ENCODE peak calls at places on chromosomes 1 and 21, in six cellular contexts. S is skeletal muscle cell; B is HCT116; H is kidney; M is CD8-positive, alpha-beta T cell; A is lower leg skin. L is an unnamed sample.
A peak's percentile ranks its signal among the peaks of the same experiment; 100 is the strongest.

GRCh38 chr1:43582162-43582566 is 51.5 kb downstream of the PTPRF start:
- DNase-seq in H (peak; percentile 90), M (no peak), A (peak; percentile 83), B (peak; percentile 93), S (peak; percentile 78), L (peak; percentile 74)

GRCh38 chr1:245241506-245242130 is 86.8 kb downstream of the KIF26B start:
- DNase-seq in B (no peak), S (no peak), A (no peak), M (no peak), H (no peak), L (no peak)

GRCh38 chr1:35047188-35047858 is 15.6 kb upstream of the ZMYM6 start:
- DNase-seq in S (peak; percentile 77), B (no peak), H (no peak), A (no peak), M (no peak), L (peak; percentile 98)

GRCh38 chr1:154859786-154860153 is 10.3 kb downstream of the KCNN3 start:
- DNase-seq in M (no peak), B (no peak), S (no peak), H (no peak), A (no peak), L (no peak)

GRCh38 chr1:182054698-182055326 is 6.7 kb downstream of the ZNF648 start:
- DNase-seq in H (no peak), B (peak; percentile 26), M (peak; percentile 44), A (peak; percentile 45), S (no peak), L (no peak)

GRCh38 chr21:45432575-45433255 is 27.8 kb downstream of the COL18A1 start:
- DNase-seq in B (no peak), S (no peak), A (no peak), M (no peak), H (peak; percentile 83), L (no peak)

GRCh38 chr1:235107368-235108184 is 21.1 kb downstream of the TOMM20 start:
- DNase-seq in S (no peak), M (no peak), A (no peak), B (no peak), H (no peak), L (no peak)

GRCh38 chr1:229993060-229993459 is 74.0 kb upstream of the GALNT2 start:
- DNase-seq in B (no peak), A (no peak), S (no peak), M (no peak), H (no peak), L (no peak)

GRCh38 chr1:208047476-208047934 is 136.6 kb upstream of the CD34 start:
- DNase-seq in B (no peak), H (peak; percentile 91), A (peak; percentile 88), S (peak; percentile 96), M (no peak), L (no peak)

GRCh38 chr1:13605159-13605558 is 21.5 kb downstream of the PDPN start:
- DNase-seq in M (no peak), S (no peak), H (no peak), A (peak; percentile 76), B (no peak), L (peak; percentile 86)

GRCh38 chr1:208267896-208268295 is 23.7 kb upstream of the PLXNA2 start:
- DNase-seq in B (no peak), A (no peak), S (no peak), H (no peak), M (no peak), L (no peak)

GRCh38 chr1:204909109-204909508 is 38.4 kb downstream of the NFASC start:
- DNase-seq in M (no peak), A (no peak), H (no peak), B (no peak), S (peak; percentile 14), L (no peak)

GRCh38 chr1:231827337-231828105 is 200.9 kb downstream of the DISC1 start:
- DNase-seq in M (no peak), A (no peak), B (no peak), H (no peak), S (peak; percentile 60), L (peak; percentile 93)

GRCh38 chr1:244171241-244171985 is 120.3 kb downstream of the ZBTB18 start:
- DNase-seq in S (no peak), B (no peak), A (no peak), M (no peak), H (no peak), L (no peak)

GRCh38 chr21:36454079-36454478 is 25.8 kb downstream of the CLDN14 start:
- DNase-seq in H (peak; percentile 90), S (no peak), M (no peak), B (no peak), A (no peak), L (no peak)

GRCh38 chr1:77413541-77414335 is 131.9 kb downstream of the AK5 start:
- DNase-seq in B (no peak), H (no peak), S (no peak), A (no peak), M (no peak), L (no peak)

GRCh38 chr1:211829343-211830054 is 1.1 kb downstream of the LPGAT1 start:
- DNase-seq in M (no peak), A (no peak), S (no peak), H (no peak), B (no peak), L (no peak)

GRCh38 chr1:214658175-214658574 is 55.2 kb downstream of the CENPF start:
- DNase-seq in S (no peak), H (no peak), B (no peak), M (no peak), A (no peak), L (no peak)

GRCh38 chr1:232316864-232317263 is 313.1 kb downstream of the SIPA1L2 start:
- DNase-seq in M (no peak), S (no peak), H (no peak), B (no peak), A (no peak), L (peak; percentile 28)

GRCh38 chr1:193417420-193417819 is 231.0 kb upstream of the B3GALT2 start:
- DNase-seq in H (no peak), S (no peak), A (no peak), M (peak; percentile 9), B (no peak), L (no peak)

GRCh38 chr1:218339267-218339831 is 5.8 kb upstream of the TGFB2 start:
- DNase-seq in M (no peak), A (no peak), H (no peak), S (no peak), B (no peak), L (no peak)

GRCh38 chr21:45074818-45075605 is 632 bp downstream of the ADARB1 start:
- DNase-seq in H (peak; percentile 86), A (no peak), M (peak; percentile 9), B (no peak), S (no peak), L (no peak)

GRCh38 chr1:243731301-243731891 is 118.6 kb downstream of the AKT3 start:
- DNase-seq in H (no peak), B (no peak), A (peak; percentile 35), M (no peak), S (peak; percentile 68), L (no peak)

GRCh38 chr21:26097475-26097874 is 73.1 kb downstream of the APP start:
- DNase-seq in A (no peak), S (no peak), B (no peak), M (no peak), H (no peak), L (no peak)

GRCh38 chr1:49163041-49163440 is 386.4 kb upstream of the BEND5 start:
- DNase-seq in S (peak; percentile 27), H (no peak), B (no peak), M (no peak), A (no peak), L (peak; percentile 25)

GRCh38 chr1:184101571-184101970 is 50.0 kb downstream of the TSEN15 start:
- DNase-seq in M (no peak), S (no peak), B (no peak), A (no peak), H (no peak), L (no peak)

GRCh38 chr1:186783193-186783592 is 45.6 kb upstream of the PLA2G4A start:
- DNase-seq in M (no peak), B (no peak), A (no peak), H (no peak), S (no peak), L (no peak)

GRCh38 chr1:1783320-1783719 is 5.0 kb upstream of the NADK start:
- DNase-seq in H (peak; percentile 70), S (no peak), B (no peak), M (no peak), A (no peak), L (no peak)

GRCh38 chr21:24375201-24375600 is 1232.1 kb downstream of the MRPL39 start:
- DNase-seq in S (no peak), H (no peak), M (no peak), B (no peak), A (no peak), L (no peak)

GRCh38 chr1:195908121-195908520 is 700.1 kb downstream of the KCNT2 start:
- DNase-seq in M (no peak), B (no peak), A (no peak), S (peak; percentile 25), H (no peak), L (no peak)

GRCh38 chr1:8567146-8567545 is 249.2 kb downstream of the SLC45A1 start:
- DNase-seq in M (no peak), H (no peak), S (no peak), B (no peak), A (no peak), L (no peak)

GRCh38 chr1:231357831-231358354 is 19.8 kb downstream of the SPRTN start:
- DNase-seq in H (no peak), A (peak; percentile 46), M (no peak), S (peak; percentile 54), B (peak; percentile 48), L (peak; percentile 34)

GRCh38 chr1:109493805-109494539 is at the start of gene CYB561D1:
- DNase-seq in H (peak; percentile 95), M (peak; percentile 84), S (peak; percentile 49), B (peak; percentile 53), A (peak; percentile 78), L (peak; percentile 37)

GRCh38 chr1:204456826-204457361 is 37.7 kb downstream of the PIK3C2B start:
- DNase-seq in B (no peak), M (no peak), A (no peak), H (no peak), S (peak; percentile 80), L (no peak)

GRCh38 chr1:48093147-48093546 is 96.0 kb upstream of the TRABD2B start:
- DNase-seq in A (no peak), B (no peak), S (no peak), M (no peak), H (no peak), L (no peak)

GRCh38 chr1:233140519-233140918 is 155.0 kb downstream of the PCNX2 start:
- DNase-seq in S (no peak), M (no peak), B (no peak), A (no peak), H (no peak), L (no peak)

GRCh38 chr1:147545133-147545532 is 3.8 kb downstream of the BCL9 start:
- DNase-seq in H (peak; percentile 87), M (peak; percentile 73), B (peak; percentile 66), S (peak; percentile 31), A (peak; percentile 20), L (no peak)

GRCh38 chr1:178119623-178120022 is 25.7 kb downstream of the RASAL2 start:
- DNase-seq in M (no peak), A (no peak), S (no peak), H (no peak), B (peak; percentile 15), L (no peak)

GRCh38 chr21:36846624-36847023 is 119.8 kb downstream of the HLCS start:
- DNase-seq in A (no peak), B (no peak), H (no peak), M (no peak), S (no peak), L (no peak)

GRCh38 chr1:44632511-44633072 is 41.7 kb downstream of the TMEM53 start:
- DNase-seq in B (no peak), H (no peak), M (no peak), S (no peak), A (no peak), L (no peak)

L was measured in GM04503.